ENCODE peak calls at places on chromosomes 2 and 18, in six cellular contexts. One of them, this sample, is unnamed.

GRCh38 chr2:46747297-46747818 is 168.2 kb downstream of the MCFD2 start:
- DNase-seq in endothelial cell of umbilical vein: peak; percentile 49
- DNase-seq in HCT116: no peak
- DNase-seq in MM.1S: peak; percentile 11
- DNase-seq in GM23338: no peak
- DNase-seq in neural progenitor cell: no peak
- DNase-seq in this sample: peak; percentile 9

GRCh38 chr2:163621445-163622004 is 114.3 kb downstream of the FIGN start:
- DNase-seq in endothelial cell of umbilical vein: no peak
- DNase-seq in HCT116: no peak
- DNase-seq in MM.1S: no peak
- DNase-seq in GM23338: peak; percentile 67
- DNase-seq in neural progenitor cell: peak; percentile 14
- DNase-seq in this sample: no peak

GRCh38 chr2:235642446-235643107 is 148.7 kb downstream of the AGAP1 start:
- DNase-seq in endothelial cell of umbilical vein: no peak
- DNase-seq in HCT116: no peak
- DNase-seq in MM.1S: no peak
- DNase-seq in GM23338: peak; percentile 34
- DNase-seq in neural progenitor cell: no peak
- DNase-seq in this sample: no peak

GRCh38 chr18:11163668-11164067 is 14.3 kb upstream of the PIEZO2 start:
- DNase-seq in endothelial cell of umbilical vein: peak; percentile 36
- DNase-seq in HCT116: no peak
- DNase-seq in MM.1S: no peak
- DNase-seq in GM23338: peak; percentile 75
- DNase-seq in neural progenitor cell: peak; percentile 67
- DNase-seq in this sample: no peak

GRCh38 chr2:69482471-69482870 is 45.2 kb upstream of the NFU1 start:
- DNase-seq in endothelial cell of umbilical vein: no peak
- DNase-seq in HCT116: no peak
- DNase-seq in MM.1S: no peak
- DNase-seq in GM23338: no peak
- DNase-seq in neural progenitor cell: no peak
- DNase-seq in this sample: no peak

GRCh38 chr2:36538345-36538744 is 59.6 kb downstream of the FEZ2 start:
- DNase-seq in endothelial cell of umbilical vein: no peak
- DNase-seq in HCT116: no peak
- DNase-seq in MM.1S: no peak
- DNase-seq in GM23338: no peak
- DNase-seq in neural progenitor cell: no peak
- DNase-seq in this sample: no peak

GRCh38 chr18:63148449-63149199 is 170.9 kb downstream of the BCL2 start:
- DNase-seq in endothelial cell of umbilical vein: no peak
- DNase-seq in HCT116: no peak
- DNase-seq in MM.1S: no peak
- DNase-seq in GM23338: no peak
- DNase-seq in neural progenitor cell: no peak
- DNase-seq in this sample: no peak

GRCh38 chr2:106025796-106026195 is 168.3 kb downstream of the UXS1 start:
- DNase-seq in endothelial cell of umbilical vein: no peak
- DNase-seq in HCT116: no peak
- DNase-seq in MM.1S: no peak
- DNase-seq in GM23338: no peak
- DNase-seq in neural progenitor cell: no peak
- DNase-seq in this sample: no peak

GRCh38 chr2:68645523-68645922 is 2.1 kb downstream of the PROKR1 start:
- DNase-seq in endothelial cell of umbilical vein: no peak
- DNase-seq in HCT116: no peak
- DNase-seq in MM.1S: no peak
- DNase-seq in GM23338: no peak
- DNase-seq in neural progenitor cell: no peak
- DNase-seq in this sample: no peak

GRCh38 chr2:237818066-237818473 is 19.5 kb downstream of the RBM44 start:
- DNase-seq in endothelial cell of umbilical vein: no peak
- DNase-seq in HCT116: no peak
- DNase-seq in MM.1S: no peak
- DNase-seq in GM23338: no peak
- DNase-seq in neural progenitor cell: no peak
- DNase-seq in this sample: no peak

GRCh38 chr2:66846887-66847286 is 412.0 kb downstream of the MEIS1 start:
- DNase-seq in endothelial cell of umbilical vein: no peak
- DNase-seq in HCT116: no peak
- DNase-seq in MM.1S: no peak
- DNase-seq in GM23338: no peak
- DNase-seq in neural progenitor cell: no peak
- DNase-seq in this sample: no peak

GRCh38 chr18:24420551-24420950 is 5.9 kb upstream of the IMPACT start:
- DNase-seq in endothelial cell of umbilical vein: no peak
- DNase-seq in HCT116: no peak
- DNase-seq in MM.1S: no peak
- DNase-seq in GM23338: no peak
- DNase-seq in neural progenitor cell: no peak
- DNase-seq in this sample: no peak

GRCh38 chr2:157413342-157414035 is 30.4 kb downstream of the CYTIP start:
- DNase-seq in endothelial cell of umbilical vein: no peak
- DNase-seq in HCT116: no peak
- DNase-seq in MM.1S: no peak
- DNase-seq in GM23338: no peak
- DNase-seq in neural progenitor cell: no peak
- DNase-seq in this sample: peak; percentile 97

GRCh38 chr2:236731767-236732580 is 162.3 kb downstream of the ACKR3 start:
- DNase-seq in endothelial cell of umbilical vein: no peak
- DNase-seq in HCT116: no peak
- DNase-seq in MM.1S: no peak
- DNase-seq in GM23338: no peak
- DNase-seq in neural progenitor cell: no peak
- DNase-seq in this sample: no peak

GRCh38 chr2:85755122-85756027 is 1.6 kb downstream of the ATOH8 start:
- DNase-seq in endothelial cell of umbilical vein: no peak
- DNase-seq in HCT116: no peak
- DNase-seq in MM.1S: no peak
- DNase-seq in GM23338: no peak
- DNase-seq in neural progenitor cell: peak; percentile 25
- DNase-seq in this sample: no peak

GRCh38 chr2:43100883-43101662 is 125.3 kb downstream of the ZFP36L2 start:
- DNase-seq in endothelial cell of umbilical vein: peak; percentile 37
- DNase-seq in HCT116: no peak
- DNase-seq in MM.1S: no peak
- DNase-seq in GM23338: peak; percentile 79
- DNase-seq in neural progenitor cell: peak; percentile 92
- DNase-seq in this sample: no peak

GRCh38 chr2:142880275-142880674 is 2.8 kb downstream of the KYNU start:
- DNase-seq in endothelial cell of umbilical vein: no peak
- DNase-seq in HCT116: no peak
- DNase-seq in MM.1S: no peak
- DNase-seq in GM23338: no peak
- DNase-seq in neural progenitor cell: no peak
- DNase-seq in this sample: no peak

GRCh38 chr2:234677758-234678538 is 181.1 kb upstream of the ARL4C start:
- DNase-seq in endothelial cell of umbilical vein: no peak
- DNase-seq in HCT116: no peak
- DNase-seq in MM.1S: no peak
- DNase-seq in GM23338: no peak
- DNase-seq in neural progenitor cell: no peak
- DNase-seq in this sample: no peak

GRCh38 chr2:242032780-242033656 is 163.5 kb downstream of the RTP5 start:
- DNase-seq in endothelial cell of umbilical vein: no peak
- DNase-seq in HCT116: no peak
- DNase-seq in MM.1S: no peak
- DNase-seq in GM23338: no peak
- DNase-seq in neural progenitor cell: no peak
- DNase-seq in this sample: no peak

GRCh38 chr2:221347471-221347870 is 224.6 kb downstream of the EPHA4 start:
- DNase-seq in endothelial cell of umbilical vein: peak; percentile 48
- DNase-seq in HCT116: no peak
- DNase-seq in MM.1S: no peak
- DNase-seq in GM23338: no peak
- DNase-seq in neural progenitor cell: no peak
- DNase-seq in this sample: no peak

GRCh38 chr18:51447351-51447896 is 249.9 kb upstream of the MEX3C start:
- DNase-seq in endothelial cell of umbilical vein: no peak
- DNase-seq in HCT116: no peak
- DNase-seq in MM.1S: peak; percentile 97
- DNase-seq in GM23338: peak; percentile 24
- DNase-seq in neural progenitor cell: no peak
- DNase-seq in this sample: no peak

GRCh38 chr18:55778731-55779460 is 190.9 kb upstream of the TCF4 start:
- DNase-seq in endothelial cell of umbilical vein: no peak
- DNase-seq in HCT116: no peak
- DNase-seq in MM.1S: peak; percentile 44
- DNase-seq in GM23338: peak; percentile 44
- DNase-seq in neural progenitor cell: peak; percentile 59
- DNase-seq in this sample: no peak

GRCh38 chr18:31977270-31977872 is 34.4 kb upstream of the TRAPPC8 start:
- DNase-seq in endothelial cell of umbilical vein: peak; percentile 48
- DNase-seq in HCT116: peak; percentile 54
- DNase-seq in MM.1S: peak; percentile 63
- DNase-seq in GM23338: peak; percentile 89
- DNase-seq in neural progenitor cell: peak; percentile 85
- DNase-seq in this sample: no peak

GRCh38 chr2:25885933-25886332 is 7.6 kb upstream of the ASXL2 start:
- DNase-seq in endothelial cell of umbilical vein: peak; percentile 12
- DNase-seq in HCT116: no peak
- DNase-seq in MM.1S: no peak
- DNase-seq in GM23338: no peak
- DNase-seq in neural progenitor cell: no peak
- DNase-seq in this sample: no peak

GRCh38 chr2:165762723-165763122 is 31.3 kb downstream of the GALNT3 start:
- DNase-seq in endothelial cell of umbilical vein: no peak
- DNase-seq in HCT116: no peak
- DNase-seq in MM.1S: no peak
- DNase-seq in GM23338: no peak
- DNase-seq in neural progenitor cell: no peak
- DNase-seq in this sample: no peak

GRCh38 chr2:165758276-165758675 is 35.8 kb downstream of the GALNT3 start:
- DNase-seq in endothelial cell of umbilical vein: peak; percentile 4
- DNase-seq in HCT116: no peak
- DNase-seq in MM.1S: no peak
- DNase-seq in GM23338: no peak
- DNase-seq in neural progenitor cell: no peak
- DNase-seq in this sample: no peak
- H3K79me2 ChIP-seq in endothelial cell of umbilical vein: no peaks in the 10 kb centered on the region
- H3K79me2 ChIP-seq in HCT116: no peaks in the 10 kb centered on the region
- H3K79me2 ChIP-seq in MM.1S: no peaks in the 10 kb centered on the region
- H3K79me2 ChIP-seq in GM23338: no peaks in the 10 kb centered on the region
- H3K79me2 ChIP-seq in neural progenitor cell: no peaks in the 10 kb centered on the region
- H3K79me2 ChIP-seq in this sample: no peaks in the 10 kb centered on the region

GRCh38 chr2:230788554-230789175 is 76.0 kb downstream of the CAB39 start:
- DNase-seq in endothelial cell of umbilical vein: no peak
- DNase-seq in HCT116: no peak
- DNase-seq in MM.1S: no peak
- DNase-seq in GM23338: no peak
- DNase-seq in neural progenitor cell: no peak
- DNase-seq in this sample: no peak

GRCh38 chr2:230784840-230785239 is 72.2 kb downstream of the CAB39 start:
- DNase-seq in endothelial cell of umbilical vein: no peak
- DNase-seq in HCT116: no peak
- DNase-seq in MM.1S: no peak
- DNase-seq in GM23338: peak; percentile 41
- DNase-seq in neural progenitor cell: no peak
- DNase-seq in this sample: no peak

GRCh38 chr2:230787101-230787500 is 74.5 kb downstream of the CAB39 start:
- DNase-seq in endothelial cell of umbilical vein: no peak
- DNase-seq in HCT116: no peak
- DNase-seq in MM.1S: no peak
- DNase-seq in GM23338: no peak
- DNase-seq in neural progenitor cell: no peak
- DNase-seq in this sample: no peak

GRCh38 chr2:230783101-230783500 is 70.5 kb downstream of the CAB39 start:
- DNase-seq in endothelial cell of umbilical vein: no peak
- DNase-seq in HCT116: no peak
- DNase-seq in MM.1S: no peak
- DNase-seq in GM23338: no peak
- DNase-seq in neural progenitor cell: no peak
- DNase-seq in this sample: no peak

GRCh38 chr2:230785346-230785745 is 72.7 kb downstream of the CAB39 start:
- DNase-seq in endothelial cell of umbilical vein: no peak
- DNase-seq in HCT116: no peak
- DNase-seq in MM.1S: no peak
- DNase-seq in GM23338: peak; percentile 24
- DNase-seq in neural progenitor cell: no peak
- DNase-seq in this sample: no peak
- H3K79me2 ChIP-seq in endothelial cell of umbilical vein: peaks cover 68% of the 10 kb centered on the region
- H3K79me2 ChIP-seq in HCT116: peaks cover 78% of the 10 kb centered on the region
- H3K79me2 ChIP-seq in MM.1S: peaks cover 62% of the 10 kb centered on the region
- H3K79me2 ChIP-seq in GM23338: peaks cover 66% of the 10 kb centered on the region
- H3K79me2 ChIP-seq in neural progenitor cell: peaks cover 11% of the 10 kb centered on the region
- H3K79me2 ChIP-seq in this sample: peaks cover 6% of the 10 kb centered on the region

GRCh38 chr2:102736607-102737409 is 25.0 kb upstream of the TMEM182 start:
- DNase-seq in endothelial cell of umbilical vein: peak; percentile 76
- DNase-seq in HCT116: peak; percentile 47
- DNase-seq in MM.1S: peak; percentile 80
- DNase-seq in GM23338: peak; percentile 88
- DNase-seq in neural progenitor cell: peak; percentile 90
- DNase-seq in this sample: no peak
- H3K79me2 ChIP-seq in endothelial cell of umbilical vein: peaks cover 3% of the 10 kb centered on the region
- H3K79me2 ChIP-seq in HCT116: peaks cover 32% of the 10 kb centered on the region
- H3K79me2 ChIP-seq in MM.1S: peaks cover 17% of the 10 kb centered on the region
- H3K79me2 ChIP-seq in GM23338: peaks cover 47% of the 10 kb centered on the region
- H3K79me2 ChIP-seq in neural progenitor cell: peaks cover 46% of the 10 kb centered on the region
- H3K79me2 ChIP-seq in this sample: peaks cover 10% of the 10 kb centered on the region

GRCh38 chr2:109173311-109174171 is 44.5 kb downstream of the SH3RF3 start:
- DNase-seq in endothelial cell of umbilical vein: peak; percentile 82
- DNase-seq in HCT116: no peak
- DNase-seq in MM.1S: no peak
- DNase-seq in GM23338: peak; percentile 33
- DNase-seq in neural progenitor cell: peak; percentile 75
- DNase-seq in this sample: no peak
- H3K79me2 ChIP-seq in endothelial cell of umbilical vein: peaks cover 54% of the 10 kb centered on the region
- H3K79me2 ChIP-seq in HCT116: no peaks in the 10 kb centered on the region
- H3K79me2 ChIP-seq in MM.1S: peaks cover 95% of the 10 kb centered on the region
- H3K79me2 ChIP-seq in GM23338: no peaks in the 10 kb centered on the region
- H3K79me2 ChIP-seq in neural progenitor cell: no peaks in the 10 kb centered on the region
- H3K79me2 ChIP-seq in this sample: no peaks in the 10 kb centered on the region

GRCh38 chr2:24513266-24513665 is 22.2 kb downstream of the NCOA1 start:
- DNase-seq in endothelial cell of umbilical vein: no peak
- DNase-seq in HCT116: no peak
- DNase-seq in MM.1S: no peak
- DNase-seq in GM23338: no peak
- DNase-seq in neural progenitor cell: no peak
- DNase-seq in this sample: no peak
- H3K79me2 ChIP-seq in endothelial cell of umbilical vein: peaks cover 2% of the 10 kb centered on the region
- H3K79me2 ChIP-seq in HCT116: no peaks in the 10 kb centered on the region
- H3K79me2 ChIP-seq in MM.1S: peaks cover 34% of the 10 kb centered on the region
- H3K79me2 ChIP-seq in GM23338: peaks cover 10% of the 10 kb centered on the region
- H3K79me2 ChIP-seq in neural progenitor cell: peaks cover 38% of the 10 kb centered on the region
- H3K79me2 ChIP-seq in this sample: peaks cover 69% of the 10 kb centered on the region

DNA sequence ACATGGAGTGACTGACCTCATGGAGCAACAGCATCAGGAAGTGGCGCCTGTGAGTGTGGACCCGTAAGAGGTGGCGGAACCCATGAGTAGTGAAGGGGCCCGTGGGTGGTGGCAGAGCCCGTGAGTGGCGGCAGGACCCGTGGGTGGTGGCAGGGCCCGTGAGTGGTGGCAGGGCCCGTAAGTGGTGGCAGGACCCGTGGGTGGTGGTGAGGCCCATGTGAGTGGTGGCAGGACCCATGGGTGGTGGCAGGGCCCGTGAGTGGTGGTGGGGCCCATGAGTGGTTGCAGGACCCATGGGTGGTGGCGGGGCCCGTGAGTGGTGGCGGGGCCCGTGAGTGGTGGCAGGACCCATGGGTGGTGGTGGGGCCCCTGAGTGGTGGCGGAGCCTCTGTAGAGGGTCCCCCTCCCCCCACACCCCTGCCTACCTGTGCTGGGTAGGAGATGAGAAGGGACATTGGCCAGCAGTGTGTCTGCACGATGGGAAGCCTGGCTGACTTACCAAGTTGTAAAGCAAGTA is 407.7 kb upstream of the SALL3 start:
- DNase-seq in endothelial cell of umbilical vein: no peak
- DNase-seq in HCT116: no peak
- DNase-seq in MM.1S: no peak
- DNase-seq in GM23338: no peak
- DNase-seq in neural progenitor cell: no peak
- DNase-seq in this sample: no peak
- H3K79me2 ChIP-seq in endothelial cell of umbilical vein: no peaks in the 10 kb centered on the region
- H3K79me2 ChIP-seq in HCT116: no peaks in the 10 kb centered on the region
- H3K79me2 ChIP-seq in MM.1S: no peaks in the 10 kb centered on the region
- H3K79me2 ChIP-seq in GM23338: no peaks in the 10 kb centered on the region
- H3K79me2 ChIP-seq in neural progenitor cell: no peaks in the 10 kb centered on the region
- H3K79me2 ChIP-seq in this sample: no peaks in the 10 kb centered on the region